ENCODE peak calls at places on chromosomes 13 and 19, in four cellular contexts. L, I, E and H are unnamed samples.

GRCh38 chr13:90800082-90800746 is 547.3 kb upstream of the MIR17HG start:
- DNase-seq in L (peak), E (peak), I (peak), H (peak)

GRCh38 chr13:111862836-111863815 is 203.8 kb upstream of the SOX1 start:
- DNase-seq in I (no peak), E (no peak), L (no peak), H (peak)

GRCh38 chr13:65606622-65607021 is 1623.5 kb downstream of the PCDH9 start:
- DNase-seq in E (no peak), I (no peak), L (no peak), H (no peak)

GRCh38 chr19:48746120-48746519 is 589 bp downstream of the IZUMO1 start:
- DNase-seq in I (no peak), E (no peak), L (no peak), H (no peak)

GRCh38 chr13:31982540-31982939 is 49.0 kb upstream of the FRY start:
- DNase-seq in L (peak), I (peak), E (peak), H (peak)

GRCh38 chr13:114222461-114222968 is 12.2 kb upstream of the CDC16 start:
- DNase-seq in L (no peak), I (no peak), E (no peak), H (no peak)

GRCh38 chr13:28163587-28163986 is 25.2 kb downstream of the PAN3 start:
- DNase-seq in I (no peak), E (no peak), L (no peak), H (no peak)

GRCh38 chr19:35644987-35645679 is 3.0 kb upstream of the COX6B1 start:
- DNase-seq in I (peak), L (peak), E (peak), H (peak)

GRCh38 chr13:114106526-114106925 is 25.9 kb downstream of the RASA3 start:
- DNase-seq in I (no peak), E (no peak), L (no peak), H (no peak)

GRCh38 chr19:39540333-39540673 is 342 bp upstream of the EID2 start:
- DNase-seq in E (no peak), L (no peak), I (no peak), H (no peak)

GRCh38 chr19:10086904-10087256 is 763 bp downstream of the SHFL start:
- DNase-seq in E (peak), L (no peak), I (no peak), H (no peak)

GRCh38 chr19:46785980-46786235 is 2.5 kb downstream of the SLC1A5 start:
- DNase-seq in I (no peak), E (no peak), L (no peak), H (no peak)

GRCh38 chr13:38093425-38093824 is 223.9 kb upstream of the TRPC4 start:
- DNase-seq in L (no peak), I (no peak), E (no peak), H (no peak)

GRCh38 chr13:59680429-59681024 is 483.2 kb downstream of the DIAPH3 start:
- DNase-seq in I (no peak), E (no peak), L (no peak), H (no peak)

GRCh38 chr19:41189425-41190065 is 3.5 kb upstream of the CYP2S1 start:
- DNase-seq in E (no peak), L (no peak), I (no peak), H (no peak)

GRCh38 chr13:95896302-95896701 is 156.9 kb downstream of the UGGT2 start:
- DNase-seq in I (no peak), E (no peak), L (no peak), H (no peak)

GRCh38 chr19:9917322-9917721 is 19.0 kb downstream of the OLFM2 start:
- DNase-seq in L (peak), E (peak), I (no peak), H (no peak)

GRCh38 chr19:50718255-50719118 is 1.1 kb downstream of the SHANK1 start:
- DNase-seq in I (no peak), E (no peak), L (no peak), H (no peak)

GRCh38 chr13:101785858-101786257 is 333.4 kb downstream of the ITGBL1 start:
- DNase-seq in I (no peak), L (no peak), E (no peak), H (no peak)

GRCh38 chr13:112910016-112910415 is 59.0 kb upstream of the MCF2L start:
- DNase-seq in I (no peak), L (no peak), E (no peak), H (no peak)

GRCh38 chr19:30171795-30172642 is 200.2 kb upstream of the ZNF536 start:
- DNase-seq in I (no peak), E (no peak), L (no peak), H (no peak)

GRCh38 chr13:45364876-45365557 is 24.0 kb upstream of the TPT1 start:
- DNase-seq in I (no peak), L (no peak), E (no peak), H (no peak)

GRCh38 chr13:113974304-113975281 is 717 bp upstream of the C13orf46 start:
- DNase-seq in L (no peak), I (no peak), E (no peak), H (no peak)

GRCh38 chr19:17605761-17606745 is 50.6 kb downstream of the COLGALT1 start:
- DNase-seq in L (peak), E (peak), I (peak), H (peak)

GRCh38 chr13:41156611-41157010 is 24.0 kb upstream of the KBTBD6 start:
- DNase-seq in E (no peak), L (no peak), I (no peak), H (no peak)

GRCh38 chr13:50229935-50230334 is 214.7 kb downstream of the KCNRG start:
- DNase-seq in L (no peak), I (no peak), E (no peak), H (no peak)

GRCh38 chr19:39052243-39052746 is 19.9 kb upstream of the FBXO27 start:
- DNase-seq in L (no peak), I (peak), E (peak), H (peak)

GRCh38 chr19:50242586-50242985 is 39.2 kb downstream of the MYH14 start:
- DNase-seq in L (no peak), I (no peak), E (no peak), H (no peak)

GRCh38 chr13:55554741-55555140 is 1586.0 kb upstream of the PRR20A start:
- DNase-seq in E (no peak), I (no peak), L (no peak), H (no peak)

GRCh38 chr13:95378603-95379002 is 77.4 kb upstream of the ABCC4 start:
- DNase-seq in E (no peak), L (no peak), I (no peak), H (no peak)

GRCh38 chr19:33464010-33464732 is 57.4 kb downstream of the PEPD start:
- DNase-seq in I (peak), L (peak), E (no peak), H (peak)

GRCh38 chr13:74575729-74576125 is 441.5 kb upstream of the KLF12 start:
- DNase-seq in L (peak), I (peak), E (peak), H (peak)

GRCh38 chr13:96090240-96091101 is 564 bp downstream of the HS6ST3 start:
- DNase-seq in E (no peak), L (no peak), I (no peak), H (no peak)

DNA sequence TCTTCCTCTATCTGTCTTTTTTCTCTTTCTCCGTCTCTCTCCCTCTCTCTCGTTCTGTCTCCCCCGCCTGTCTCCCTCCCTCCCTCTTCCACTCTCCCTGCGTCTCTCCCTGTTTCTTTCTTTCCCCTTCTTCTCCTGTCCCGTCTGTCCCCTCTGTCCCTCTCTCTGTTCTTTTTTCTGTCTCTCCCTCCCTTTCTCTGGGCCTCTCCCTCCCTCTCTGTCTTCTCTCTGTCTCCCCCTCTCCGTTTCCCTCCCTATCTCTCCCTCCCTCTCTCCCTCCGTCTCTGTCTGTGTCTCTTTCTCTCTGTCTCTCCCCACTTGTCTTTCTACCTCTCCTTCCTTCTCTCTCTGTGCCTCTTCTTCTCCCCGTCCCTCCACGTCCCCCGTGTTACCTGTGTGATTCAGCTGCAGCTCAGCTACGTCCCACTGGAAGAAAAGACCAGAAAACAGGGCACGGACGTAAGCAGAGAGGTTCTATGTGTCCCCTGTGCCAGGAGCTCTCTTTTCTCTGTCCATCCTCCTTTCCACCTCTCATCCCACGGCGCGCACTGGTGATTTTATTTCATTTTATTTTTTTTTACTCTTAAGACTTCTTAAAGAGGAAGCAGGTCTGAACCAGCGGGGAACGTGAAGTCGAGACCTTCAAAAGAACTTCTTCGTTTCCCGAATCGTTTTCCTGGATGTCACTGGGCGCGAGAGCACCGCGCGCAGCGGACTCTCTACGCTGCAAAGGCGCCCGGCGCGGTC is 1.1 kb downstream of the CD70 start:
- DNase-seq in L (no peak), E (no peak), I (no peak), H (peak)
- H3K4me3 ChIP-seq in L (no peak), E (no peak), I (no peak), H (no peak)

GRCh38 chr19:57746580-57747471 is at the start of gene ZNF776:
- DNase-seq in I (peak), E (peak), L (peak), H (peak)
- TF ChIP-seq CTCF in I (peak), E (no peak), L (no peak), H (no peak)

GRCh38 chr19:1513492-1514294 is 874 bp upstream of the ADAMTSL5 start:
- DNase-seq in I (no peak), L (no peak), E (peak), H (no peak)
- H3K4me3 ChIP-seq in I (peak), L (peak), E (peak), H (peak)

GRCh38 chr19:1780272-1780957 is 27.1 kb downstream of the ONECUT3 start:
- DNase-seq in I (no peak), L (no peak), E (no peak), H (no peak)
- TF ChIP-seq CTCF in I (no peak), L (no peak), E (no peak), H (no peak)

DNA sequence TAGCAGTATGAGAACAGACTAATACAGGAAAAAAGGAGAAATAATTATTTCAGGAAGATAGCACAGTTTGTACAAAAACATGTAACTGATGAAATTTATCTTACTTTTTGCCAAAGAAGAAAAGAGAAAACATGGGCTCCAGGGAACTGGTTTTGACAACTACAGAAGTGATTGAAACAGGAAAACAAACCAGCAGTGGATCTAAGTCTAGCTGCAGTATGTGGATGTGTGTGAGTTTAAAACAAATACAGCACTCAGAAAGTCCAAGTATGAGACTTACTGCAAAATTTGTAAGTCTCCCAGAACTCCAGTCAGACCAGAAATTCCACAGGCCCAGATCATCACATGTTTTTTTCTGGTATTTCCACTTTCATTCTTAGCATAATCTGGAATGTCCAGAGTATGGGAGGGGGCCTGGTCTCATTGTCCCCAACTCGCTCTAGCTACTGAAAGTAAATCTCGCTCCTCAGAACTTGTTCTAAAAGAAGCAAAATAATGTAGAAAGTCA is 259.5 kb downstream of the NHLRC3 start:
- DNase-seq in I (no peak), L (no peak), E (no peak), H (no peak)
- H3K4me3 ChIP-seq in I (no peak), L (no peak), E (no peak), H (no peak)

DNA sequence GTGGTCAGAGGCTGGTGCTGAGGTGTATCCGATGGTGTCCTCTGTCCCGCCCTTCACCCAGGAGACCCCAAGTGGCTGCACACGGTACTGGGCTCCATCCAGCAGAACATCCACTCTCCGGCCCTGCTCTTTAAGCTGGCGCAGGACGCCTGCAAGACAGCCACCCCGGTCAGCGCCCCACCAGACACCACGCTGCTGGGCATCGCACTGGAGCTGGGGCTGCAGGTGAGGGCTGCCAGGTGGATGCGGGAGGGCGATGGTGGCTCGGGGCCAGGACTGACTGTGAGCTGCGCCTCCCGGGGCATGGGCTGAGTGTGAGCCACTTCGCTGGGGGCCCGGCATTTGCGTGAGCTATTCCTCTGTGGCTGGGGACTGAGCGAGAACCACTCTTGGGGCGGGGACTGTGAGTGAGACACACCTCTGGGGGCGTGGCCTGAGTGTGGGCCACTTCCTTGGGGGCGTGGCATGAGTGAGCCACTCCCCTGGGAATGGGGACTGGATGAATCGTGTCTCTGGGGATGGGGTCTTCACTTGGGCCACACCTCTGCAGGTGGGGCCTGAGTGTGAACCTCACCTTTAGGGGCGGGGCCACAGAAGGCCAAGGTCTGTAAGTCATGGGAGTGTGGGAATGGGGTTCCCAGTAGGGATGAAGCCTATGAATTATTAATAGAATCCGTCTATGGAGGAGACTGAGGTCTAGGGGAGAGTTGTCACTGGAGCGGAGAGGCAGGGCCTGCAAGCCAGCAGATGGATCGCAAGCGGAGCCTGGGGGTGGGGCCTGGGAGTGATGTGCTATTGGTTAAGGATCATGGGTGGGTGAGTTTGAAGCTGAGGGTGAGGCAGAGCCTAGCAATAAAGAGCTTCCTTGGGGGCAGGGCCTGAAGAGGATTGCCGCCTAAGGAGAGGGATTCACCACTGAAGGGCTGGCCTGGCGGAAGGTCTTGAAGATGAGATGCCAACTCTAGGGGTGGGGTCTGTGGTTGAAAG is 30.5 kb downstream of the ZSWIM4 start:
- DNase-seq in I (no peak), E (peak), L (peak), H (no peak)
- TF ChIP-seq CTCF in I (no peak), E (no peak), L (no peak), H (no peak)